ENCODE peak calls at places on chromosomes 6 and 20, in five cellular contexts. J, P, V, E and D are unnamed samples. For H3K36me3, the result is how much of the 10 kb centered on the place peaks cover.

GRCh38 chr20:43744121-43744520 is 17.3 kb upstream of the GTSF1L start:
- DNase-seq in J (no peak), V (no peak), E (peak), P (no peak), D (no peak)

GRCh38 chr6:64037421-64037820 is 401.8 kb downstream of the PHF3 start:
- DNase-seq in P (no peak), J (no peak), E (no peak), V (no peak), D (no peak)

GRCh38 chr6:82569022-82569421 is 205.4 kb downstream of the TPBG start:
- DNase-seq in J (no peak), V (no peak), P (no peak), E (no peak), D (no peak)

GRCh38 chr6:34531580-34532201 is 24.4 kb downstream of the SPDEF start:
- DNase-seq in E (no peak), V (no peak), P (no peak), J (no peak), D (peak)

GRCh38 chr6:165829376-165829775 is 166.3 kb upstream of the PDE10A start:
- DNase-seq in E (no peak), P (no peak), V (no peak), J (no peak), D (no peak)

GRCh38 chr6:52155791-52156576 is 30.2 kb upstream of the IL17A start:
- DNase-seq in E (peak), V (no peak), J (no peak), P (no peak), D (no peak)

GRCh38 chr6:107731422-107732319 is 92.4 kb downstream of the SCML4 start:
- DNase-seq in E (no peak), J (no peak), V (no peak), P (no peak), D (no peak)

GRCh38 chr6:62328607-62329006 is 42.6 kb upstream of the KHDRBS2 start:
- DNase-seq in V (no peak), E (no peak), P (no peak), J (no peak), D (no peak)

GRCh38 chr6:52566853-52567279 is 10.0 kb downstream of the TRAM2 start:
- DNase-seq in V (no peak), J (no peak), P (no peak), E (peak), D (no peak)

GRCh38 chr6:28862077-28862476 is 61.7 kb downstream of the TRIM27 start:
- DNase-seq in E (no peak), P (no peak), V (no peak), J (no peak), D (no peak)

GRCh38 chr6:39375405-39375804 is 52.9 kb upstream of the KCNK16 start:
- DNase-seq in V (no peak), J (no peak), E (no peak), P (no peak), D (no peak)

GRCh38 chr6:13455604-13456003 is 31.8 kb downstream of the GFOD1 start:
- DNase-seq in J (no peak), E (no peak), P (no peak), V (no peak), D (no peak)

GRCh38 chr6:34132486-34133185 is 13.3 kb downstream of the GRM4 start:
- DNase-seq in J (no peak), P (peak), E (peak), V (no peak), D (no peak)

GRCh38 chr6:167163476-167164011 is 5.8 kb upstream of the GPR31 start:
- DNase-seq in J (no peak), P (no peak), E (no peak), V (no peak), D (no peak)

GRCh38 chr6:4809999-4810918 is 34.1 kb downstream of the CDYL start:
- DNase-seq in J (no peak), V (no peak), E (no peak), P (no peak), D (no peak)

GRCh38 chr6:151370509-151371078 is 20.8 kb downstream of the ZBTB2 start:
- DNase-seq in J (no peak), V (no peak), P (no peak), E (no peak), D (no peak)
- TF ChIP-seq CTCF in J (no peak), V (no peak), P (no peak), E (no peak), D (peak)

GRCh38 chr20:49285233-49285668 is 7.4 kb upstream of the ZNFX1 start:
- DNase-seq in E (no peak), V (no peak), J (no peak), P (no peak), D (no peak)
- H3K27ac ChIP-seq in E (peak), V (no peak), J (no peak), P (no peak), D (no peak)

GRCh38 chr6:96795481-96795880 is 41.8 kb downstream of the GPR63 start:
- DNase-seq in J (no peak), V (no peak), P (no peak), E (no peak), D (no peak)
- H3K36me3 ChIP-seq in J (under half), V (under half), P (under half), E (under half), D (under half)

GRCh38 chr20:22579711-22580697 is 4.4 kb downstream of the FOXA2 start:
- DNase-seq in V (peak), E (no peak), P (no peak), J (no peak), D (no peak)
- TF ChIP-seq CTCF in V (no peak), E (no peak), P (no peak), J (no peak), D (no peak)

GRCh38 chr6:117548797-117549301 is 53.5 kb downstream of the GOPC start:
- DNase-seq in J (no peak), E (peak), P (no peak), V (no peak), D (no peak)
- H3K27ac ChIP-seq in J (peak), E (peak), P (no peak), V (no peak), D (peak)

GRCh38 chr6:149734915-149735314 is 11.4 kb downstream of the NUP43 start:
- DNase-seq in P (no peak), J (no peak), E (no peak), V (no peak), D (no peak)

GRCh38 chr6:149728499-149729234 is 10.8 kb upstream of the LATS1 start:
- DNase-seq in E (no peak), P (no peak), J (no peak), V (no peak), D (no peak)

GRCh38 chr6:149727793-149728498 is 10.0 kb upstream of the LATS1 start:
- DNase-seq in J (no peak), V (no peak), E (no peak), P (no peak), D (no peak)

DNA sequence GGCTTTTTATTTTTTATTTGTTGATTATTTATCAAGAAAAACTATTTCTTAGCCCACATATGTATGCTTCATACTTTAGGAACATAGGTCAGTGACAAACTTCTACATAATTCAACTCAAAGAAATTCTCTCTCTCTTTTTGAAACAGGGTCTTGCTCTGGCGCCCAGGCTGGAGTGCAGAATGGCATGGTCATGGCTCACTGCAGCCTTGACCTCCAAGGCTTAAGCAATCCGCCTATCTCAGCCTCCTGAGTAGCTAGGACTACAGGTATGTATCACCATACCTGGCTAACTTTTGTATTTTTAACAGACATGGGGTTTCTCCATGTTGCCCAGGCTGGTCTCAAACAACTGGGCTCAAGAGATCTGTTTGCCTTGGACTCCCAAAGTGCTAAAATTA is 13.0 kb downstream of the NUP43 start:
- DNase-seq in P (no peak), E (no peak), J (no peak), V (no peak), D (no peak)
- H3K36me3 ChIP-seq in P (half or more), E (under half), J (under half), V (under half), D (half or more)

DNA sequence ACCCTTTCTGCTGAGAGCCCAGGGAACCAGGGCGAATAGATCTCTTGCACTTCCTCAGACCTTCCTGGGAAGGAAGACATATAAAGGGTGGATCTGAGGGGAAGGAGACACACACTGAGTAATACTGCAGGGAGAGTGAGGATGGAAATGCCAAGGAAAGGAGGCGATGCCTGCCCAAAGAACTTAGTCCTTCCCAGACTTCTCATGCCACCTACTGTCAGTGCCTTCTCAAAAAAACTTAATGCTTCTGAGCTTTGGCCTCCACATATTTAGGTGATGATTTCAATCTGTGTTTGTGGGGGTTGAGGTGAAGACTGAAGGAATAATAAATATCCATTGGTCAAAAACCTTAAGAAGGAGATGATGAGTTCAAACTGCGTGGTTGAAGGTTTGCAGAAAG is 9.7 kb downstream of the BTN3A1 start:
- DNase-seq in E (no peak), J (no peak), V (no peak), P (no peak), D (no peak)
- TF ChIP-seq CTCF in E (no peak), J (no peak), V (no peak), P (no peak), D (no peak)

DNA sequence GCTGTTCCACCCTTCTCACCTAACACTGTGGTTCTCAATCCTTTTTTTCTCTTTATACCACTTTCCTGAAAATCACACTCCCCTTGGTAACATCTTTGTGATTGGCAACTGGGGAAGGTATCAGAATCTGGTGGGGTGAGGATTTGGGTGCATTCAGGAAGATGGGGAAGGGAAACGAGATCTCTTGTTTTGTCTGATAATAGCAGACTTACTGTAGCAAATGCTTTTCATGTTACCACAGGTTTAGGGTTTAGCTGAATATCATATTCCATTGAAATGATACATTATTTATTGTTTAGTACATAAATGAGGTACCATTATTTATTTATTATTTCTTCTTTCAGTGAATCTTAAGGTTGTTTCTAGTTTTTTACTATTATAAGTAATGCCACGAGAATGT is 100.8 kb downstream of the RTN4IP1 start:
- DNase-seq in J (no peak), P (no peak), V (no peak), E (no peak), D (no peak)
- H3K27ac ChIP-seq in J (no peak), P (no peak), V (no peak), E (peak), D (no peak)